ENCODE peak calls at places on chromosomes 1 and 21, in four cellular contexts. L is K562, W is GM12878, A is GM12891. B is an unnamed sample.

GRCh38 chr1:240234477-240235225 is 143.0 kb downstream of the FMN2 start:
- DNase-seq in L (no peak), W (no peak), A (no peak), B (no peak)

GRCh38 chr1:235942625-235942934 is 75.9 kb upstream of the LYST start:
- DNase-seq in L (no peak), W (no peak), A (no peak), B (no peak)

GRCh38 chr1:24486296-24487065 is 16.2 kb upstream of the RCAN3 start:
- DNase-seq in L (no peak), W (no peak), A (no peak), B (no peak)

GRCh38 chr1:166490437-166490784 is 323.6 kb upstream of the FAM78B start:
- DNase-seq in L (no peak), W (no peak), A (no peak), B (no peak)

GRCh38 chr1:162036156-162036555 is 12.5 kb upstream of the OLFML2B start:
- DNase-seq in L (no peak), W (no peak), A (no peak), B (no peak)

GRCh38 chr1:229599218-229599812 is 26.6 kb downstream of the TAF5L start:
- DNase-seq in L (no peak), W (no peak), A (no peak), B (no peak)

GRCh38 chr1:53754484-53755312 is 15.7 kb upstream of the GLIS1 start:
- DNase-seq in L (peak), W (no peak), A (no peak), B (peak)

GRCh38 chr1:89629146-89629545 is 3.8 kb upstream of the LRRC8C start:
- DNase-seq in L (no peak), W (no peak), A (no peak), B (no peak)

GRCh38 chr1:150093805-150094204 is 26.2 kb downstream of the VPS45 start:
- DNase-seq in L (no peak), W (no peak), A (no peak), B (no peak)

GRCh38 chr1:96918406-96918805 is 196.8 kb downstream of the PTBP2 start:
- DNase-seq in L (no peak), W (no peak), A (no peak), B (no peak)

GRCh38 chr1:166980818-166981217 is 5.5 kb upstream of the ILDR2 start:
- DNase-seq in L (no peak), W (no peak), A (no peak), B (no peak)

GRCh38 chr1:18676431-18676830 is 45.8 kb downstream of the PAX7 start:
- DNase-seq in L (no peak), W (no peak), A (no peak), B (no peak)

GRCh38 chr1:60265560-60266535 is 192.3 kb upstream of the C1orf87 start:
- DNase-seq in L (no peak), W (no peak), A (no peak), B (no peak)

GRCh38 chr1:165943198-165943597 is 115.8 kb downstream of the UCK2 start:
- DNase-seq in L (no peak), W (no peak), A (peak), B (no peak)

GRCh38 chr1:229161740-229162139 is 109.2 kb upstream of the RAB4A start:
- DNase-seq in L (no peak), W (no peak), A (no peak), B (no peak)

GRCh38 chr1:156641761-156642264 is at the start of gene BCAN:
- DNase-seq in L (peak), W (no peak), A (no peak), B (no peak)

DNA sequence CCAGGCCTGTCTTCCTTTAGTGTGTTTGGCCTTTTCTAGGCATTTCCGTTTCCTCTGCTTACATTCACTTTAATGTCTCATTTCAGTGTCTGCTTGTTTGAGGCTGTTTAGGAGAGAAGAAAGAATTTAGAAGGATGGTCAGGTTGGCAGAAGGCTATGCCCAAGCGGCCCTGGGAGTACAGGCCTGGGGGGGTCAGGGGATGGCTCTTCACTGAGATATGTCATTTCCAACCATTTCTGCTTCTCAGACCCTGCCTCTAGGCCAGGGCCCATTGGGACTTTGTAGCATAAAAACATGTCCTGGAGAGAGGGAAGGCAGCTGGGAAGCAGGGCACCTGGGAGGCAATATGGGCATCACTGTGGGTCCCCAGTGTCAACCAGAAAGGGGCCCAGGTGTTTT is 86.0 kb downstream of the DDX20 start:
- DNase-seq in L (no peak), W (no peak), A (no peak), B (no peak)
- TF ChIP-seq SPI1 in L (no peak), W (no peak), A (no peak), B (no peak)

DNA sequence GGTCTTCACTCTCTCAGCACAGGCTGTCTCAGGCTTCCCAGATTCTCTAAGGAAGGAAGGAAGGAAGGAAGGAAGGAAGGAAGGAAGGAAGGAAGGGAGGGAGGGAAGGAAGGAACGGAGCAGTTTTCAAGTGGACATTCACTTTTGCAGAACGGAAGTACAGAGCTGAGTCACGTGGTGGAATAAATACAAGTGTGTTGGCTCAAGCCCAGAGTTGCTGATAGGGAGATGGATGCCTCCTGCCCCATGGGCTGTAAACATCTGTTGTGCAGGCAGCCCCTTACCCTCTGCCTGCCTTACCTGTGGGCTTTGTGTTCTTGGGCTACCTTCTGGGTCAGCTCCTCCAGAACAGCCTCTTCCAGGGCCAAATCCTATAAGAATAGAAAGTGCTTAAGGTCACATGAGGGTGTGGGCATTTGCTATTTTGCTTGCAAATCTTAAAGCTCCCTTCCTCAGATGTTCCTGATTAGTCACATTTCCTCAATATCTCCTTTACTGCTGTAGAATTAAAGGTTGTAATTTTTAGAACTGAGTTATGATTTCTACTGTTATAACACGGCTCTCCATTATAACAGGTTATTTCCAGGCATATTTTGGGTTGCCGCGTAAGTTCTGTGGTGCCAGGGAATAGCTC is 121.7 kb downstream of the SMYD2 start:
- DNase-seq in L (no peak), W (no peak), A (no peak), B (no peak)
- TF ChIP-seq SPI1 in L (no peak), W (no peak), A (no peak), B (no peak)

DNA sequence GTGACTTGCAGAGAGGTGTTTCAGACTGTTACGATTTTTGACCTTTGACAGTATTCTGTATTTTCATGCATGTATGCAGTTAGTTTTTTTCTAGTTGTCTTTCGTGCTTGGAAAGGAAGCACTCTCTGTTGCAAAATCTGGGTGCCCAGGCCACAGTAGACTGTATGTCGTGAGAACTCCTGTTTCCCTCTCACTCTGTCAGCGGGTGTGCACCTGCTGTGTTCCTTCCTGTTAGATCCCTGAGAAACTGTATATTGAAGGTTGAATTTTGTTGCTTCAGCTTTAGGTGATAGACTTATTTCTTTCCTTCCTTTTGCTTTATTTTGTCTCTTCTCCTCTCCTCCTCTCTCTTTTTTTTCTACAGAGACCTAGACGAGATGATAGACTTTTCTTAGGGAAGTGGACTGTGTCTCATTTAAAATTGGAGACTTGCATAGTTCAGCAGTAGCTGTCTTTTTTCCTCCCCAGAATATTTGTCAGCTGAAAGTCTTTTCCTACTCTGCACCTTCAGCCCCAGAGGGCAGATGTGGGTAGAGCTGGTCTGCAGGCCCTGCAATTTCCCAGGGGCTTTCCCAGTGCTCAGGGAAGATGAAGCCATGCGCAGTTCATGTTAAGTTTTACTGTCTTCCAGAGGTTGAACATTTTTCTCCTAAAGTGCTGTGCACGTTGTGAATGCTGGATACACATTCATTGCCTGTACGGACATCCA is 1.4 kb downstream of the TRAPPC10 start:
- DNase-seq in L (no peak), W (peak), A (no peak), B (peak)
- TF ChIP-seq SPI1 in L (peak), W (no peak), A (no peak), B (peak)

GRCh38 chr21:42040411-42041180 is 30.4 kb upstream of the ZBTB21 start:
- DNase-seq in L (no peak), W (no peak), A (no peak), B (no peak)

GRCh38 chr21:42039470-42039901 is 29.3 kb upstream of the ZBTB21 start:
- DNase-seq in L (no peak), W (no peak), A (no peak), B (no peak)

GRCh38 chr21:42041246-42041645 is 29.9 kb upstream of the UMODL1 start:
- DNase-seq in L (no peak), W (no peak), A (no peak), B (no peak)

GRCh38 chr21:42038826-42039425 is 28.8 kb upstream of the ZBTB21 start:
- DNase-seq in L (no peak), W (no peak), A (no peak), B (no peak)

GRCh38 chr21:42039911-42040351 is 29.8 kb upstream of the ZBTB21 start:
- DNase-seq in L (no peak), W (no peak), A (no peak), B (no peak)
- TF ChIP-seq SPI1 in L (no peak), W (no peak), A (no peak), B (no peak)